ENCODE peak calls at places on chromosomes 4 and X, in seven cellular contexts. T, M, R, B, W, S and G are unnamed samples.

GRCh38 chrX:5242091-5242790 is 986.4 kb downstream of the NLGN4X start:
- DNase-seq in W (no peak), S (no peak), T (no peak), R (no peak), M (no peak), B (no peak), G (no peak)

GRCh38 chrX:99301990-99302389 is 1108.1 kb downstream of the PCDH19 start:
- DNase-seq in T (no peak), B (peak; percentile 13), W (no peak), S (no peak), R (no peak), M (no peak), G (no peak)

GRCh38 chr4:10087152-10087791 is 29.3 kb downstream of the WDR1 start:
- DNase-seq in S (peak; percentile 31), W (no peak), M (no peak), T (no peak), R (no peak), B (no peak), G (no peak)

GRCh38 chr4:946517-947471 is 14.5 kb downstream of the TMEM175 start:
- DNase-seq in S (peak; percentile 18), W (no peak), B (no peak), T (no peak), R (no peak), M (no peak), G (no peak)

GRCh38 chr4:187307131-187307530 is 583.5 kb upstream of the FAT1 start:
- DNase-seq in B (peak; percentile 78), T (no peak), W (no peak), R (peak; percentile 39), M (no peak), S (no peak), G (no peak)

GRCh38 chr4:105923507-105924238 is 28.4 kb downstream of the NPNT start:
- DNase-seq in B (peak; percentile 53), M (no peak), S (no peak), T (no peak), W (no peak), R (peak; percentile 7), G (no peak)

GRCh38 chrX:14501312-14501711 is 28.0 kb upstream of the GLRA2 start:
- DNase-seq in M (no peak), W (no peak), T (no peak), B (no peak), S (no peak), R (peak; percentile 4), G (no peak)

GRCh38 chr4:145951931-145952330 is 13.3 kb upstream of the ZNF827 start:
- DNase-seq in W (no peak), S (no peak), R (no peak), M (no peak), T (no peak), B (peak; percentile 28), G (no peak)

GRCh38 chr4:7336732-7337131 is 98.0 kb downstream of the PSAPL1 start:
- DNase-seq in S (no peak), W (no peak), T (no peak), B (no peak), R (no peak), M (no peak), G (no peak)

GRCh38 chr4:41957634-41958033 is 22.4 kb downstream of the TMEM33 start:
- DNase-seq in R (no peak), W (no peak), B (peak; percentile 28), T (no peak), M (no peak), S (no peak), G (no peak)

GRCh38 chr4:40881096-40881495 is 131.3 kb downstream of the NSUN7 start:
- DNase-seq in T (no peak), W (no peak), M (no peak), B (no peak), R (no peak), S (no peak), G (no peak)